ENCODE peak calls at places on chromosomes 3 and 15, in eight cellular contexts. P, W, O, Y, I, S, U and L are unnamed samples.

GRCh38 chr3:155912574-155913190 is 42.2 kb downstream of the GMPS start:
- DNase-seq in P (peak), S (no peak), O (no peak), Y (peak), U (no peak), I (no peak), W (no peak), L (no peak)

GRCh38 chr3:105837947-105838346 is 30.9 kb downstream of the CBLB start:
- DNase-seq in S (no peak), I (no peak), U (no peak), Y (no peak), W (no peak), P (no peak), O (no peak), L (no peak)

GRCh38 chr3:118863731-118864322 is 170.8 kb downstream of the IGSF11 start:
- DNase-seq in S (no peak), U (no peak), O (no peak), P (no peak), Y (no peak), I (no peak), W (no peak), L (no peak)

GRCh38 chr3:179801831-179802230 is 149.0 kb downstream of the USP13 start:
- DNase-seq in I (no peak), Y (peak), W (no peak), O (no peak), S (no peak), U (no peak), P (no peak), L (no peak)

GRCh38 chr3:172279191-172279640 is 169.0 kb downstream of the GHSR start:
- DNase-seq in P (no peak), O (no peak), U (no peak), I (no peak), W (no peak), Y (peak), S (no peak), L (no peak)

GRCh38 chr15:64624242-64624641 is 151.1 kb downstream of the RBPMS2 start:
- DNase-seq in S (no peak), W (no peak), O (no peak), Y (no peak), U (no peak), P (no peak), I (no peak), L (no peak)

GRCh38 chr3:124837730-124838186 is 49.4 kb downstream of the ITGB5 start:
- DNase-seq in I (peak), U (peak), S (peak), Y (peak), W (no peak), P (peak), O (peak), L (peak)

GRCh38 chr3:191105418-191105817 is 93.6 kb upstream of the OSTN start:
- DNase-seq in I (no peak), P (no peak), O (no peak), W (no peak), S (no peak), Y (no peak), U (no peak), L (no peak)

GRCh38 chr3:100746056-100746455 is 36.8 kb downstream of the TFG start:
- DNase-seq in W (no peak), U (no peak), P (no peak), S (no peak), I (no peak), O (no peak), Y (no peak), L (no peak)

GRCh38 chr3:16550676-16551341 is 37.3 kb upstream of the RFTN1 start:
- DNase-seq in O (peak), W (peak), Y (peak), P (peak), I (peak), U (no peak), S (peak), L (no peak)

GRCh38 chr15:77417642-77418041 is 2.3 kb downstream of the PEAK1 start:
- DNase-seq in S (no peak), I (no peak), P (no peak), O (no peak), W (no peak), Y (peak), U (no peak), L (no peak)

GRCh38 chr3:159884661-159885402 is 103.8 kb upstream of the IL12A start:
- DNase-seq in U (no peak), O (no peak), S (no peak), Y (peak), P (no peak), I (peak), W (peak), L (no peak)

GRCh38 chr15:72541714-72542113 is 67.6 kb downstream of the ARIH1 start:
- DNase-seq in I (no peak), Y (no peak), U (no peak), S (no peak), W (no peak), O (no peak), P (no peak), L (no peak)

GRCh38 chr15:89401636-89402252 is 67.1 kb upstream of the POLG start:
- DNase-seq in S (no peak), U (no peak), P (no peak), Y (peak), W (peak), I (peak), O (no peak), L (no peak)

GRCh38 chr15:65833501-65834220 is 35.6 kb upstream of the RAB11A start:
- DNase-seq in U (no peak), O (peak), Y (peak), W (no peak), P (peak), S (no peak), I (no peak), L (no peak)

GRCh38 chr3:74535281-74535680 is 79.2 kb downstream of the CNTN3 start:
- DNase-seq in O (no peak), S (no peak), U (no peak), P (no peak), Y (no peak), I (no peak), W (no peak), L (no peak)

GRCh38 chr3:169984287-169984686 is 17.7 kb downstream of the SEC62 start:
- DNase-seq in P (peak), U (no peak), Y (no peak), I (no peak), S (no peak), O (no peak), W (no peak), L (no peak)

GRCh38 chr15:74821091-74821789 is 5.2 kb upstream of the CPLX3 start:
- DNase-seq in W (peak), Y (no peak), O (no peak), S (no peak), U (no peak), I (no peak), P (no peak), L (no peak)

GRCh38 chr3:183524476-183524875 is 31.0 kb downstream of the KLHL6 start:
- DNase-seq in Y (no peak), W (no peak), U (no peak), S (no peak), P (no peak), I (no peak), O (no peak), L (no peak)

GRCh38 chr3:12507871-12508281 is 23.6 kb downstream of the TSEN2 start:
- DNase-seq in P (peak), W (no peak), I (peak), Y (peak), O (no peak), S (no peak), U (no peak), L (no peak)

GRCh38 chr3:183816681-183817080 is 8.7 kb downstream of the MAP6D1 start:
- DNase-seq in S (no peak), U (no peak), W (no peak), Y (no peak), O (no peak), P (no peak), I (no peak), L (no peak)

GRCh38 chr15:66829551-66830131 is 127.6 kb downstream of the SMAD6 start:
- DNase-seq in P (no peak), O (no peak), I (no peak), Y (no peak), S (no peak), W (no peak), U (no peak), L (no peak)

GRCh38 chr3:123725652-123726400 is 141.0 kb upstream of the HACD2 start:
- DNase-seq in U (no peak), Y (no peak), W (no peak), P (no peak), I (no peak), O (no peak), S (no peak), L (no peak)

GRCh38 chr3:55854395-55854994 is 367.4 kb upstream of the WNT5A start:
- DNase-seq in S (no peak), Y (no peak), W (no peak), O (no peak), P (no peak), U (no peak), I (no peak), L (no peak)

GRCh38 chr3:113212155-113212844 is 943 bp downstream of the BOC start:
- DNase-seq in W (peak), S (no peak), I (no peak), O (no peak), Y (peak), P (no peak), U (peak), L (peak)

GRCh38 chr3:124768812-124769211 is 38.6 kb downstream of the UMPS start:
- DNase-seq in W (peak), P (peak), I (peak), S (no peak), U (no peak), O (no peak), Y (peak), L (no peak)

GRCh38 chr3:42582474-42583070 is 805 bp upstream of the SEC22C start:
- DNase-seq in I (no peak), S (no peak), W (no peak), P (no peak), U (no peak), O (no peak), Y (no peak), L (no peak)
- TF ChIP-seq CTCF in I (no peak), S (no peak), W (no peak), P (peak), U (no peak), O (no peak), Y (no peak), L (no peak)

DNA sequence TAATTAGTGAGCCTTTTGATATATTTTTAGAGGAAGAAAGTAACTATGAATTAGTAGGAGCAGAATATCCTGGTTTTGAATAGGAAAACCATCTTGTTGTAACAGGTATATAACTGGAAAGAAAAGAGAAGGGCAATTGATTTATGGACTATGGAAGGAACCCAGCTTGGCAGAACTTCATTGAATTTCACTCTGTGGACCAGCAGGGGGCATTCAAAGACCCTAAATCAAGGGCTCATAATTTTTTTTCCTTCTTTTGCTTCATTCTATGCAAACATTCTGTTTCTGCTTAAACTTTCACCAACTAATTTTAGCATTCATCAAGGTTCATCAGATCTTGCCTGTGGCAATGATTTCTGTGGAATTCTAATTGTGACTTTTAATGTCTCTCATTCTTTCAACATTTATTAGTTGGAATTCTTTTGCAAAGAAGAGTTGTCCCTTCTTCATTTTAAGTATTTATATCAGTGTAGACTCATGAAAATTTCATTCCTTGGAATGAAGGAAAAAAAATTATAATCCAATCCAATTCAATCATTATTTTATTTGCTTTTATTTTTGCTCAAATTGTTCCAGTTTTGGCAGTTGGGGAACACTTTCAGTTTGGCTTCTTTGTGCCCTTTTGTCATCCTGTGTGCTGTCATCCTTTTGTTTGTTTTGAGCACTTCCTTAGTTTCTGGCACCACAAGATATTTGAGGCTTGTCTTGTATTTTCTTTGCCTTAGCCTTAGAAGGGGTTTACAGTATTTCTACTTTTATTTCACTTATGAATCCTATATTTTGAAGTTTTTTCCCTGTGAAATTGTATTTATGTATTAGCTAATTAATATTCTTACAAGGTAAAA is 30.4 kb downstream of the NXPE3 start:
- DNase-seq in S (no peak), Y (peak), O (no peak), I (peak), U (no peak), W (no peak), P (no peak), L (no peak)
- TF ChIP-seq CTCF in S (peak), Y (peak), O (peak), I (peak), U (peak), W (peak), P (peak), L (peak)

DNA sequence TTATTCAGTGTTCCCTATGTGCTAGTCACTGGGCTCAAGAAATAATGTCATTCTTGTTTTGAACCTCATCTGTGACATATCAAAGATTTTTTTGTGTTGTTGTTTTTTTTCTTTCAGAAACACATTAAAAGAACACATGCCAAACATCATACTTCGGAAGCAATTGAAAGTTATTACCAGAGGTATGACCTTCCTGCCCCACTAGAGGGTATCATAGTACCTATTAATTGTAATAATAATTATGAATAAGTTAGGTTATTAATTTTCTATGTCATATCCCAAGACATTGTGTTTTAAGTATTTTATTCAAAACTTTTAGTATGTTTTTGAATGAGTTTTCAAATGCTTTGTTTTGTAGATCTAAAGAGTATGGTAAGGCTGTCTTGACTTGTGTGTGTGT is 65.7 kb downstream of the CDIN1 start:
- DNase-seq in Y (peak), W (no peak), I (peak), O (no peak), P (no peak), S (no peak), U (no peak), L (no peak)
- TF ChIP-seq CTCF in Y (no peak), W (no peak), I (no peak), O (no peak), P (peak), S (peak), U (no peak), L (peak)

DNA sequence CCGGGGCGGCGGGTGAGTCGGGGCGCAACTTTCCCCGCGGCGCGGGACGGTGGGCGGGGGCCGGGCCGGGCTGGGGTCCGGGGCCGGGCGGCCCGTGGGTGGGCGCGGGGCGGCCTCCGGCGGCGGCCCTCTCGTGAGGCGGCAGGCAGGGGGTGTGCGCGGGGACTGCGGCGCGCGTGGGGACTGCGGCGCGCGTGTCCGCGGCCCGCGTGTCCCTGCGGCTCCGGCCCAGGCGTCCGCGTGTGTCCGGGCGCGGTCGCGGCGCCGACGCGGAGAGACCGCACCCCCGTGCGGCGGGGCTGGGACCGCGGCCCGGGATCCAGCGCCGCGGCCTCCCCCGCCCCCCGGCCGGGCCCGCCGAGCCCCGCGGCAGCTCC is 349 bp downstream of the PLXNA1 start:
- DNase-seq in Y (no peak), P (no peak), U (no peak), I (no peak), O (no peak), W (peak), S (no peak), L (no peak)
- TF ChIP-seq CTCF in Y (no peak), P (no peak), U (no peak), I (no peak), O (no peak), W (no peak), S (no peak), L (no peak)

GRCh38 chr3:128319741-128320141 is 146.9 kb downstream of the DNAJB8 start:
- DNase-seq in I (no peak), O (no peak), S (no peak), W (no peak), P (peak), U (no peak), Y (no peak), L (no peak)
- TF ChIP-seq CTCF in I (no peak), O (no peak), S (no peak), W (no peak), P (no peak), U (no peak), Y (no peak), L (no peak)

GRCh38 chr3:126130081-126130855 is 46.3 kb upstream of the SLC41A3 start:
- DNase-seq in S (no peak), P (peak), O (peak), U (peak), Y (no peak), W (no peak), I (no peak), L (peak)
- TF ChIP-seq CTCF in S (no peak), P (no peak), O (no peak), U (no peak), Y (no peak), W (no peak), I (no peak), L (no peak)

DNA sequence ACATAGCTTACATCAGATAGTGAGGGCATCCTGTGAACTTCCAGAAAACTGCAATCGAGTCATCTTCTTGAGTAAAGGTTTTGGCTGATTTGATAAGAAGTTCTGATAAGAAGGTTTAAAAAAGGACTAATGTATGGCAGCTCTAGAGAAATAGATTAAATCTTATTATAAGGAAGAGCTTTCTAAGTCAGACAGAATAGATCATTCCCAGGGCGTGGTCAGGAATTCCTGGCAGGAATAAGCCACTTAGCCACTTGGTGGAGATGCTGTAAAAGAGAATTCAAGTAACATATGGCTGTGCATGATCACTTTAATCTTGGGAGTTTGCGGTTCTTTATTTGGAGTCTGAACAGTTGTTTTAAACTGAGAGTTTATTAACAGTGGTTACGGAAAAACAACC is 17.4 kb downstream of the PGBD4 start:
- DNase-seq in W (no peak), Y (peak), I (peak), U (no peak), S (no peak), P (no peak), O (no peak), L (no peak)
- TF ChIP-seq CTCF in W (no peak), Y (no peak), I (no peak), U (no peak), S (no peak), P (no peak), O (no peak), L (no peak)